ENCODE peak calls at places on chromosomes 4 and X, in eight cellular contexts. W, A, U, H, F, M, R and T are unnamed samples.

GRCh38 chr4:98838977-98839618 is 89.8 kb downstream of the EIF4E start:
- DNase-seq in U (no peak), W (no peak), M (no peak), R (no peak), F (peak; percentile 45), A (no peak), H (no peak), T (peak; percentile 80)

GRCh38 chr4:74451214-74451661 is 6.3 kb downstream of the AREG start:
- DNase-seq in H (no peak), F (peak; percentile 74), A (no peak), U (no peak), W (no peak), M (no peak), R (no peak), T (peak; percentile 14)

GRCh38 chrX:119871599-119872395 is at the start of the genes NDUFA1 and RNF113A:
- DNase-seq in H (peak; percentile 75), R (peak; percentile 70), F (peak; percentile 71), U (peak; percentile 44), W (peak; percentile 83), M (peak; percentile 73), A (peak; percentile 83), T (peak; percentile 86)

GRCh38 chrX:110161361-110161686 is 156.6 kb downstream of the AMMECR1 start:
- DNase-seq in F (no peak), R (no peak), M (no peak), W (no peak), U (no peak), A (no peak), H (no peak), T (no peak)

GRCh38 chr4:13054410-13054970 is 429.6 kb downstream of the RAB28 start:
- DNase-seq in H (no peak), W (no peak), F (peak; percentile 8), A (no peak), U (no peak), R (no peak), M (no peak), T (no peak)

GRCh38 chrX:153703036-153703370 is 15.3 kb downstream of the SLC6A8 start:
- DNase-seq in U (no peak), M (no peak), A (no peak), W (no peak), H (no peak), F (peak; percentile 65), R (no peak), T (peak; percentile 61)

GRCh38 chrX:111410451-111410850 is 1.5 kb downstream of the DCX start:
- DNase-seq in U (no peak), H (no peak), A (no peak), R (no peak), W (no peak), F (no peak), M (no peak), T (no peak)

GRCh38 chr4:185500035-185500434 is 28.5 kb upstream of the CCDC110 start:
- DNase-seq in R (no peak), M (no peak), U (no peak), F (no peak), W (no peak), H (no peak), A (no peak), T (no peak)

GRCh38 chr4:171983935-171984805 is 171.0 kb downstream of the GALNTL6 start:
- DNase-seq in W (no peak), A (no peak), U (no peak), R (no peak), H (no peak), F (no peak), M (no peak), T (peak; percentile 37)

GRCh38 chrX:56233100-56233499 is 944 bp downstream of the KLF8 start:
- DNase-seq in M (no peak), R (no peak), F (no peak), W (no peak), H (no peak), A (no peak), U (no peak), T (no peak)

GRCh38 chr4:24472514-24473308 is 111.6 kb downstream of the DHX15 start:
- DNase-seq in R (peak; percentile 58), H (peak; percentile 39), A (peak; percentile 83), M (peak; percentile 69), W (peak; percentile 51), F (peak; percentile 31), U (peak; percentile 16), T (peak; percentile 61)

GRCh38 chr4:105989411-105990242 is 94.4 kb downstream of the NPNT start:
- DNase-seq in A (no peak), M (no peak), H (no peak), W (no peak), F (no peak), R (no peak), U (no peak), T (peak; percentile 43)

GRCh38 chr4:3304831-3305609 is 12.2 kb downstream of the RGS12 start:
- DNase-seq in H (no peak), U (no peak), R (peak; percentile 41), W (no peak), M (no peak), A (peak; percentile 55), F (no peak), T (no peak)

GRCh38 chrX:21946925-21947641 is 6.6 kb downstream of the SMS start:
- DNase-seq in H (no peak), R (no peak), A (no peak), M (peak; percentile 26), F (peak; percentile 42), W (no peak), U (no peak), T (peak; percentile 21)

GRCh38 chr4:126533176-126533575 is 1099.6 kb upstream of the INTU start:
- DNase-seq in W (no peak), A (no peak), R (no peak), U (no peak), F (peak; percentile 1), H (no peak), M (no peak), T (no peak)

GRCh38 chrX:145817666-145818521 is at the start of gene SLITRK2:
- DNase-seq in M (no peak), F (no peak), R (peak; percentile 35), A (no peak), W (no peak), U (no peak), H (no peak), T (no peak)

GRCh38 chrX:24423960-24424359 is 41.1 kb upstream of the PDK3 start:
- DNase-seq in W (no peak), U (no peak), H (no peak), M (no peak), F (peak; percentile 35), R (no peak), A (no peak), T (no peak)

GRCh38 chr4:20086067-20086466 is 165.6 kb upstream of the SLIT2 start:
- DNase-seq in H (no peak), R (no peak), F (no peak), U (no peak), A (no peak), W (no peak), M (no peak), T (no peak)

GRCh38 chrX:151397741-151398070 is 700 bp downstream of the VMA21 start:
- DNase-seq in U (no peak), H (no peak), F (no peak), M (no peak), A (no peak), W (peak; percentile 3), R (no peak), T (no peak)

GRCh38 chr4:139611391-139611790 is 54.2 kb upstream of the MGST2 start:
- DNase-seq in U (no peak), A (no peak), M (no peak), H (no peak), R (no peak), F (no peak), W (no peak), T (no peak)

GRCh38 chrX:23792861-23793553 is 10.0 kb downstream of the SAT1 start:
- DNase-seq in W (no peak), H (no peak), R (no peak), U (no peak), A (no peak), F (no peak), M (no peak), T (no peak)

GRCh38 chr4:142407569-142407968 is 438.5 kb downstream of the INPP4B start:
- DNase-seq in M (peak; percentile 26), U (no peak), R (no peak), F (no peak), A (no peak), W (no peak), H (no peak), T (no peak)

GRCh38 chr4:76630748-76631147 is 195.7 kb downstream of the SHROOM3 start:
- DNase-seq in A (no peak), U (no peak), R (no peak), M (no peak), F (no peak), W (no peak), H (no peak), T (no peak)